ENCODE peak calls at places on chromosomes 2 and 18, in four cellular contexts. Q, F, V and N are unnamed samples.

GRCh38 chr2:178530625-178531142 is 50.4 kb downstream of the PLEKHA3 start:
- DNase-seq in Q (no peak), V (no peak), F (no peak), N (no peak)

GRCh38 chr2:212995920-212996319 is 155.5 kb downstream of the IKZF2 start:
- DNase-seq in V (peak), F (no peak), Q (no peak), N (no peak)

GRCh38 chr2:36380624-36381481 is 25.3 kb downstream of the CRIM1 start:
- DNase-seq in Q (no peak), V (peak), F (peak), N (no peak)

GRCh38 chr2:113122364-113122763 is 5.0 kb upstream of the IL1RN start:
- DNase-seq in V (no peak), F (no peak), Q (no peak), N (no peak)

GRCh38 chr18:7856099-7856498 is 289.0 kb downstream of the PTPRM start:
- DNase-seq in V (no peak), F (no peak), Q (no peak), N (no peak)

GRCh38 chr2:181174880-181175590 is 194.6 kb downstream of the UBE2E3 start:
- DNase-seq in F (no peak), V (peak), Q (no peak), N (no peak)

GRCh38 chr2:217785544-217786045 is 217.2 kb downstream of the TNS1 start:
- DNase-seq in Q (peak), V (peak), F (peak), N (no peak)

GRCh38 chr18:57627488-57627887 is 5.9 kb upstream of the NARS1 start:
- DNase-seq in F (no peak), Q (peak), V (no peak), N (no peak)

GRCh38 chr2:27075219-27075871 is 3.1 kb upstream of the EMILIN1 start:
- DNase-seq in F (no peak), Q (no peak), V (peak), N (no peak)

GRCh38 chr2:217394510-217395351 is 534.9 kb upstream of the TNP1 start:
- DNase-seq in F (no peak), Q (no peak), V (no peak), N (no peak)

GRCh38 chr2:128451636-128452411 is 133.2 kb upstream of the HS6ST1 start:
- DNase-seq in V (no peak), Q (no peak), F (no peak), N (no peak)

GRCh38 chr2:217797170-217797569 is 205.6 kb downstream of the TNS1 start:
- DNase-seq in Q (no peak), F (no peak), V (no peak), N (no peak)

GRCh38 chr2:221896505-221897151 is 324.5 kb upstream of the EPHA4 start:
- DNase-seq in V (no peak), F (no peak), Q (no peak), N (peak)

GRCh38 chr2:149068996-149069888 is 30.7 kb downstream of the LYPD6B start:
- DNase-seq in Q (no peak), V (peak), F (peak), N (no peak)

GRCh38 chr2:238380336-238380735 is 46.4 kb upstream of the ASB1 start:
- DNase-seq in F (no peak), V (no peak), Q (no peak), N (no peak)